ENCODE peak calls at places on chromosomes 12 and 14, in four cellular contexts. G, B, W and D are unnamed samples.

GRCh38 chr12:96427269-96427729 is 27.1 kb upstream of the CDK17 start:
- DNase-seq in G (no peak), B (peak), W (no peak), D (no peak)

GRCh38 chr14:31933716-31934115 is 143.4 kb upstream of the ARHGAP5 start:
- DNase-seq in G (no peak), B (no peak), W (no peak), D (no peak)

GRCh38 chr14:30179381-30180130 is 251.9 kb upstream of the PRKD1 start:
- DNase-seq in G (no peak), B (peak), W (no peak), D (no peak)

GRCh38 chr12:20188930-20189653 is 179.2 kb upstream of the PDE3A start:
- DNase-seq in G (no peak), B (no peak), W (no peak), D (no peak)

GRCh38 chr12:1517007-1517406 is 77.4 kb downstream of the FBXL14 start:
- DNase-seq in G (no peak), B (peak), W (peak), D (peak)

GRCh38 chr12:3315201-3315661 is 175.8 kb upstream of the PRMT8 start:
- DNase-seq in G (no peak), B (peak), W (no peak), D (no peak)

GRCh38 chr12:94127239-94128131 is 20.9 kb upstream of the PLXNC1 start:
- DNase-seq in G (no peak), B (no peak), W (no peak), D (no peak)

GRCh38 chr12:14999421-15000047 is 26.7 kb downstream of the PDE6H start:
- DNase-seq in G (no peak), B (peak), W (no peak), D (no peak)

GRCh38 chr12:68871899-68872298 is 61.1 kb downstream of the CPM start:
- DNase-seq in G (no peak), B (peak), W (no peak), D (no peak)

GRCh38 chr12:100384549-100384916 is 27.7 kb downstream of the SLC17A8 start:
- DNase-seq in G (no peak), B (no peak), W (no peak), D (no peak)

GRCh38 chr14:68612049-68612448 is 180.8 kb downstream of the ZFP36L1 start:
- DNase-seq in G (peak), B (no peak), W (no peak), D (no peak)

GRCh38 chr14:91882369-91882768 is 15.0 kb upstream of the TC2N start:
- DNase-seq in G (no peak), B (no peak), W (no peak), D (no peak)

GRCh38 chr12:19158909-19159308 is 29.4 kb downstream of the PLEKHA5 start:
- DNase-seq in G (no peak), B (peak), W (no peak), D (no peak)

GRCh38 chr12:124518051-124518932 is 49.1 kb downstream of the NCOR2 start:
- DNase-seq in G (peak), B (peak), W (peak), D (peak)

GRCh38 chr12:93149228-93149627 is 220.1 kb upstream of the EEA1 start:
- DNase-seq in G (no peak), B (no peak), W (no peak), D (no peak)

GRCh38 chr12:65637150-65637549 is 187.1 kb upstream of the HMGA2 start:
- DNase-seq in G (no peak), B (no peak), W (no peak), D (no peak)

GRCh38 chr14:43313719-43314118 is 1193.4 kb downstream of the FSCB start:
- DNase-seq in G (no peak), B (no peak), W (no peak), D (no peak)

GRCh38 chr12:132154941-132155770 is 10.9 kb downstream of the NOC4L start:
- DNase-seq in G (no peak), B (no peak), W (no peak), D (peak)

GRCh38 chr12:92136021-92136735 is 9.5 kb downstream of the BTG1 start:
- DNase-seq in G (no peak), B (no peak), W (no peak), D (no peak)

GRCh38 chr12:124501080-124501642 is 66.3 kb downstream of the NCOR2 start:
- DNase-seq in G (no peak), B (no peak), W (no peak), D (no peak)

GRCh38 chr14:92385561-92385960 is 62.6 kb downstream of the SLC24A4 start:
- DNase-seq in G (no peak), B (no peak), W (no peak), D (no peak)

GRCh38 chr12:132429122-132429931 is 60.6 kb upstream of the FBRSL1 start:
- DNase-seq in G (no peak), B (no peak), W (no peak), D (no peak)

GRCh38 chr12:120381752-120382419 is 12.9 kb upstream of the MSI1 start:
- DNase-seq in G (no peak), B (peak), W (no peak), D (no peak)

DNA sequence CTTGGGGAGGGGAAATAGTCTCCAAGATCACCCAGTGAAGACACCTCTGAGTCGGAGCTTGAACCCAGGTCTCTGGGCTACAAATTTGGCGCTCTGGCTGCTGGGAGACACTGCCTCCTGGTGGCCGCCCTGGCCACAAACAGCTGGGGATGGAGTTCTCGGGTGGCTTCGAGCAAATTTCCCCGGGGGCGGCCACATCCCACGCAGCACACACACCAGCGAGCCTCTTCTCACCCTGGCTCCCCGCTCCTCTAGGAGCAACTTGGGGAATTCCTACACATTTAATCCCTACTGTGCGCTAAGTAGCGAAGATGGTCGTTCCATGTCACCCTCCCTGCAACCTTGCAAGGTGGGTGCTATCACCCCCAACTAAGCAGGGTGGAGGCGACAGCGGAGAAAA is 66.2 kb upstream of the BEGAIN start:
- DNase-seq in G (no peak), B (no peak), W (no peak), D (peak)
- TF ChIP-seq CTCF in G (peak), B (peak), W (peak), D (peak)

DNA sequence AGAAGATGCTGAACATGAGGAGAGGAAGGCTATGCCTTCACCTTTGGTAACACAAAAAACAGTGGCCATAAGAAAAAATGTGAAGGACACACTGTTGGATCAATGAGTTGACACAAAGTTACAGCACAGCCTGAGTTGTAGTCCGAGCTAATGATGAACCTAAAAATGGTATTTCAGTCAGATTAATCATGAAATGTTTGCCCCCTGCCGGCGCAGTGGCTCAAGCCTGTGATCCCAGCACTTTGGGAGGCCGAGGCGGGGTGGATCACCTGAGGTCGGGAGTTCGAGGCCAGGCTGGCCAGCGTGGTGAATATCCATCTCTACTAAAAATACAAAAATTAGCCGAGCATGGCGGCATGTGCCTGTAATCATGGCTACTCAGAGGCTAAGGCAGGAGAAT is 1.3 kb upstream of the CAPRIN2 start:
- DNase-seq in G (no peak), B (no peak), W (no peak), D (no peak)
- TF ChIP-seq CTCF in G (no peak), B (no peak), W (no peak), D (no peak)

GRCh38 chr14:94306047-94306978 is 13.2 kb upstream of the SERPINA10 start:
- DNase-seq in G (no peak), B (no peak), W (no peak), D (no peak)

GRCh38 chr14:94310248-94310647 is 12.9 kb downstream of the SERPINA6 start:
- DNase-seq in G (no peak), B (no peak), W (no peak), D (no peak)

GRCh38 chr14:94305620-94306019 is 12.6 kb upstream of the SERPINA10 start:
- DNase-seq in G (no peak), B (no peak), W (no peak), D (no peak)

GRCh38 chr14:94309721-94310120 is 13.4 kb downstream of the SERPINA6 start:
- DNase-seq in G (no peak), B (no peak), W (no peak), D (no peak)

GRCh38 chr14:94307410-94307992 is 14.4 kb upstream of the SERPINA10 start:
- DNase-seq in G (no peak), B (peak), W (no peak), D (no peak)
- TF ChIP-seq CTCF in G (no peak), B (peak), W (peak), D (peak)

DNA sequence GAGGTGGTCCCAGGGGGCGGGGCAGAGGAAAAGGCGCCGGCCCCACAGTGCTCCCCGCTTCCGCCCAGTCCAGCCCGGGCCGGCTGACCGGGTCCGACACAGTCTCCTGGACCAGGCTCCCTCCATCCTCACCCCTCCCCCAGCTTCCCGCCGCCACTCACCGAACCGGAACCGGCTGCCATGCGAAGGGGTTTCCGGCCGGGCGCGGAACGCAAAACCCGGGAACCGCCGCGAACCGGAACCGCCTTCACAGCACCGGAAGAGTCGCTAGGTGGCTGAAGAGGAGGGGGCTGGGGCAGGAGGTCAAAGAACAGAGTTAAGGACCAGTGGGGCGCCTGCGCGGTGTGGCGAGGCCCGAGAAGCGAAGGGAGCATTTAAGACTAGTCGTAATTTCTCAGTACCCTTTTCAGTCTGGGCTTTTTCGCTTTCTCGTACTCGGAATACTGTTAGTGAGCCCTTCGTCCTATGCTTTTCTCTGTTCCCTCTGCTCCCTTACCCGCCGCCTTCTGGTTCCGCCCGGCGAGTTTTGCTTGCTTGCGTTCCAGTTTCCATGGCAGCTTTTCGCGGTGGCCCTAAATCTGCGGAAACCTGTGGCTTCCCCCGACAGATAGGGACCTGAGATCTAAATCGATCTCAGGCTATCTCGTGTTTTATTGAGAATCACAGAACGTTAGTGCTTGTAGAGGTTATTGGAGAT is at the start of gene SENP1:
- DNase-seq in G (peak), B (peak), W (peak), D (peak)
- TF ChIP-seq CTCF in G (peak), B (peak), W (peak), D (no peak)

GRCh38 chr12:107019546-107019945 is 32.6 kb upstream of the MTERF2 start:
- DNase-seq in G (no peak), B (no peak), W (no peak), D (no peak)

GRCh38 chr12:107011519-107011918 is 24.6 kb upstream of the MTERF2 start:
- DNase-seq in G (no peak), B (no peak), W (no peak), D (no peak)

GRCh38 chr12:107012736-107013425 is 25.9 kb upstream of the MTERF2 start:
- DNase-seq in G (no peak), B (no peak), W (no peak), D (no peak)

GRCh38 chr12:107017042-107017441 is 30.1 kb upstream of the MTERF2 start:
- DNase-seq in G (no peak), B (no peak), W (no peak), D (no peak)

DNA sequence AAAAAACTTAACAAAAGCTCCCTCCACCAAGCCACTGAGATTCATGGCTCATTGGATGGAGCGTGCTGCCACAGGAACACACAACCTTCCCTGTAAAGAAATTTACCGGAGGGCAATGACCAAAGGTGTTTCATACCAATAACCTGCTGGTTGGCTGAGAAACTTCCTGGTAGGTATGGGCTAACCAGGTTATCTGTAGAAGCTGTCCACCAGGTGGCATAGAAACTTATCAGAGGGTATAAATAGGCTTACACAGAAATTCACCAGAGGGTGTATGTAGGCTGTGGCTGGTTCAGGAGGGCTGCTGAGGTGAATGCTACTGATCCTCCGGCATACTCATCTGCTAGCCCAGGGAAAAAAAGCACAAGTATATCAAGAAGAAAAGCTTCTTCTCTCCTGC is 27.1 kb upstream of the MTERF2 start:
- DNase-seq in G (no peak), B (no peak), W (no peak), D (no peak)
- TF ChIP-seq CTCF in G (peak), B (no peak), W (no peak), D (no peak)

DNA sequence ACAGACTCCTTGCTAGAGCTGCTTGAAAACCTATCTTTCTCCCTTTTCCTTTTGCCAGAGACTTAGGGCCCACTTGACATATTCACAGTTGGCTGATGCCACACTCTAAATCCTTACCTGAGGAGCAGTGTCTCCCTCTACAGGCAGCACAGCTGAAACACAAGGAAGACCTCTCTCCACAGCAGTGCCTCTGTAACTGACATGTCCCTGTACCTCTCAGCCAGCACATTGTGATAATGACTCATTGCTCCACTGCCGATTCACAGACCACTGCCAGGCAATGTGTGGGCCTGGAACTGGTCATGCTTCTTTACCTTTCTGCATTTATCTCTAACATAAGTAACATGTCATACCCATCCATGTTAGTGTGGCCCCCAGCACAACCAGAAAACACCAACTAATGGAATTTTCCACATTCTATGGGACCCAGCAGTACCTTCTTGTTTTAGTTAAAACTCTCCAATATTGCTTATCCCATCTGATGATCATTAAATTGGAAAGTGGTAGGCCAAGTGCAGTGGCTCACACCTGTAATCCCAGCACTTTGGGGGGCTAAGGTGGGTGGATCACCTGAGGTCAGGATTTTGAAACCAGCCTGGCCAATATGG is 56.5 kb downstream of the GTF2A1 start:
- DNase-seq in G (no peak), B (peak), W (peak), D (peak)
- TF ChIP-seq CTCF in G (peak), B (peak), W (peak), D (peak)

DNA sequence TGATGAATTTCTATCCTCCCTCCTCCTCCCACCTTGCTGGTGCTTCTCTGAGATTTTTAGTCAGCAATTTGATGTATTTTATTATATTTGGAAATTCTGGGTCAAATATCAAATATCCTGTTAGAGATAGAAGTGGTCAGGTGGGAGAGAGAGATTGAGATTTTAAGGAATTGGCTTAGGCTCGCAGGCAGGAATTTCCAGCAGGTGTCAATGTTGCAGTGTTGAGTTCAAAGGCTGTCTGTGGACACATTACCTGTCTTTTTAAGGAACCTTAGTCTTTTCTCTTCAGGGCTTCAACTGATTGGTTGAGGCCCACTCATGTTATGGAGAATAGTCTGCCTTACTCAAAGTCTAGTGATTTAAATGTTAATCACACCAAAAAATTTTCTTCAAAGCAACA is 457.3 kb downstream of the FLRT2 start:
- DNase-seq in G (no peak), B (no peak), W (no peak), D (no peak)
- TF ChIP-seq CTCF in G (no peak), B (no peak), W (no peak), D (no peak)